ENCODE peak calls at places on chromosomes 16 and 17, in seven cellular contexts. I is mesendoderm, W is HAP-1, M is stomach, O is lower lobe of right lung, V is AG09309, H is NAMALWA. U is an unnamed sample.

GRCh38 chr17:77565166-77565565 is 393.3 kb upstream of the TNRC6C start:
- DNase-seq in I (no peak), W (no peak), M (no peak), O (peak; percentile 32), V (no peak), H (no peak), U (no peak)

GRCh38 chr17:1552911-1553310 is 9.7 kb downstream of the PITPNA start:
- DNase-seq in I (no peak), W (no peak), M (no peak), O (peak; percentile 15), V (no peak), H (no peak), U (no peak)

GRCh38 chr16:87201052-87201451 is 116.1 kb downstream of the C16orf95 start:
- DNase-seq in I (no peak), W (no peak), M (no peak), O (no peak), V (peak; percentile 96), H (no peak), U (no peak)

GRCh38 chr17:80964231-80964856 is 27.3 kb upstream of the CHMP6 start:
- DNase-seq in I (no peak), W (no peak), M (no peak), O (no peak), V (no peak), H (no peak), U (no peak)

GRCh38 chr17:81582341-81582740 is 30.2 kb upstream of the FAAP100 start:
- DNase-seq in I (no peak), W (no peak), M (no peak), O (no peak), V (no peak), H (no peak), U (no peak)

GRCh38 chr16:69748694-69749345 is 5.9 kb downstream of the NOB1 start:
- DNase-seq in I (no peak), W (no peak), M (no peak), O (no peak), V (no peak), H (no peak), U (no peak)

GRCh38 chr17:63985387-63986140 is 12.6 kb upstream of the PRR29 start:
- DNase-seq in I (no peak), W (no peak), M (no peak), O (no peak), V (no peak), H (no peak), U (peak; percentile 71)

GRCh38 chr17:66290097-66290722 is 12.2 kb upstream of the PRKCA start:
- DNase-seq in I (no peak), W (no peak), M (no peak), O (no peak), V (no peak), H (peak; percentile 33), U (no peak)

GRCh38 chr16:87586201-87586782 is 16.0 kb upstream of the JPH3 start:
- DNase-seq in I (no peak), W (no peak), M (no peak), O (no peak), V (no peak), H (no peak), U (no peak)

GRCh38 chr17:28878981-28879380 is 18.6 kb downstream of the FLOT2 start:
- DNase-seq in I (peak; percentile 86), W (peak; percentile 53), M (peak; percentile 35), O (no peak), V (no peak), H (peak; percentile 68), U (peak; percentile 94)

GRCh38 chr16:2035431-2036199 is 8.9 kb downstream of the NHERF2 start:
- DNase-seq in I (no peak), W (no peak), M (peak; percentile 85), O (peak; percentile 89), V (peak; percentile 57), H (no peak), U (no peak)

GRCh38 chr16:81940781-81941560 is 70.3 kb downstream of the SDR42E1 start:
- DNase-seq in I (peak; percentile 63), W (no peak), M (no peak), O (no peak), V (peak; percentile 45), H (peak; percentile 30), U (no peak)

GRCh38 chr17:32621612-32622312 is 135.0 kb downstream of the CDK5R1 start:
- DNase-seq in I (peak; percentile 92), W (peak; percentile 18), M (no peak), O (no peak), V (no peak), H (no peak), U (peak; percentile 79)

GRCh38 chr16:19135896-19136438 is 22.2 kb downstream of the ITPRIPL2 start:
- DNase-seq in I (peak; percentile 69), W (no peak), M (peak; percentile 36), O (peak; percentile 55), V (no peak), H (no peak), U (no peak)

GRCh38 chr17:48625502-48626201 is 506 bp downstream of the HOXB9 start:
- DNase-seq in I (peak; percentile 76), W (peak; percentile 69), M (peak; percentile 46), O (no peak), V (no peak), H (no peak), U (peak; percentile 75)

GRCh38 chr16:87707097-87707496 is 58.7 kb downstream of the KLHDC4 start:
- DNase-seq in I (peak; percentile 54), W (no peak), M (no peak), O (no peak), V (no peak), H (no peak), U (peak; percentile 74)

GRCh38 chr17:66172144-66172543 is 19.8 kb downstream of the CEP112 start:
- DNase-seq in I (no peak), W (no peak), M (no peak), O (no peak), V (no peak), H (no peak), U (no peak)

GRCh38 chr17:73393962-73394361 is 82.2 kb upstream of the CDC42EP4 start:
- DNase-seq in I (peak; percentile 58), W (no peak), M (no peak), O (peak; percentile 31), V (no peak), H (no peak), U (peak; percentile 55)

GRCh38 chr16:2530629-2531318 is 434 bp downstream of the CEMP1 start:
- DNase-seq in I (no peak), W (no peak), M (no peak), O (no peak), V (no peak), H (no peak), U (no peak)

GRCh38 chr16:2167081-2167638 is 11.6 kb downstream of the TRAF7 start:
- DNase-seq in I (no peak), W (no peak), M (no peak), O (no peak), V (no peak), H (no peak), U (no peak)

GRCh38 chr16:87924041-87924851 is 12.1 kb downstream of the CA5A start:
- DNase-seq in I (no peak), W (no peak), M (no peak), O (no peak), V (no peak), H (peak; percentile 41), U (no peak)

GRCh38 chr16:66364117-66364958 is 2.2 kb upstream of the CDH5 start:
- DNase-seq in I (peak; percentile 51), W (peak; percentile 15), M (no peak), O (peak; percentile 65), V (no peak), H (no peak), U (no peak)

GRCh38 chr17:82127315-82127595 is 29.2 kb upstream of the FASN start:
- DNase-seq in I (no peak), W (no peak), M (no peak), O (no peak), V (no peak), H (no peak), U (no peak)

GRCh38 chr17:10036511-10037061 is 131.5 kb upstream of the RCVRN start:
- DNase-seq in I (no peak), W (no peak), M (no peak), O (peak; percentile 77), V (no peak), H (no peak), U (no peak)

U was measured in H9.